ENCODE peak calls at places on chromosomes 11 and 22, in five cellular contexts. X, B, E, S and A are unnamed samples.

GRCh38 chr11:36594316-36594989 is at the start of gene IFTAP:
- DNase-seq in E (peak; percentile 19), S (peak; percentile 4), X (peak; percentile 37), B (peak; percentile 96), A (peak; percentile 56)

GRCh38 chr11:71240865-71241691 is 11.3 kb downstream of the SHANK2 start:
- DNase-seq in B (no peak), E (no peak), X (no peak), S (peak; percentile 1), A (peak; percentile 93)

GRCh38 chr11:7520981-7521487 is 7.2 kb downstream of the PPFIBP2 start:
- DNase-seq in E (no peak), S (peak; percentile 79), B (no peak), X (no peak), A (no peak)

GRCh38 chr22:37428649-37429586 is 1.6 kb upstream of the ELFN2 start:
- DNase-seq in E (peak; percentile 68), S (no peak), B (no peak), X (peak; percentile 36), A (peak; percentile 64)

GRCh38 chr11:74926304-74927030 is 22.4 kb downstream of the XRRA1 start:
- DNase-seq in X (no peak), S (no peak), B (no peak), E (no peak), A (no peak)

GRCh38 chr11:25576320-25576719 is 755.6 kb upstream of the ANO3 start:
- DNase-seq in X (no peak), B (no peak), E (no peak), S (no peak), A (no peak)

GRCh38 chr11:18650859-18651557 is 16.9 kb upstream of the SPTY2D1 start:
- DNase-seq in S (peak; percentile 72), E (peak; percentile 41), B (peak; percentile 8), X (no peak), A (peak; percentile 22)

GRCh38 chr11:46308632-46309419 is 31.4 kb downstream of the CREB3L1 start:
- DNase-seq in B (peak; percentile 62), S (no peak), X (peak; percentile 83), E (peak; percentile 77), A (peak; percentile 78)

GRCh38 chr11:94314064-94314463 is 9.7 kb downstream of the IZUMO1R start:
- DNase-seq in S (no peak), X (no peak), E (no peak), B (no peak), A (no peak)

GRCh38 chr11:79212711-79213110 is 228.1 kb downstream of the TENM4 start:
- DNase-seq in E (no peak), S (no peak), X (no peak), B (peak; percentile 17), A (no peak)

GRCh38 chr11:198236-198806 is 5.4 kb downstream of the SCGB1C1 start:
- DNase-seq in E (no peak), B (no peak), S (no peak), X (peak; percentile 20), A (no peak)

GRCh38 chr22:40396882-40397281 is 26.5 kb downstream of the SGSM3 start:
- DNase-seq in E (no peak), S (no peak), X (no peak), B (no peak), A (no peak)

GRCh38 chr11:45646275-45646970 is 19.0 kb downstream of the CHST1 start:
- DNase-seq in B (no peak), S (no peak), X (no peak), E (no peak), A (no peak)

GRCh38 chr11:60978546-60979380 is 7.3 kb downstream of the CD6 start:
- DNase-seq in E (peak; percentile 77), B (no peak), S (no peak), X (no peak), A (no peak)

GRCh38 chr11:75014129-75014528 is 25.4 kb downstream of the NEU3 start:
- DNase-seq in X (no peak), B (no peak), S (no peak), E (no peak), A (peak; percentile 1)

GRCh38 chr22:23777776-23778575 is 5.3 kb downstream of the MMP11 start:
- DNase-seq in X (no peak), S (no peak), E (no peak), B (no peak), A (no peak)

GRCh38 chr22:36465232-36466021 is 16.0 kb downstream of the TXN2 start:
- DNase-seq in B (no peak), S (no peak), E (no peak), X (peak; percentile 74), A (peak; percentile 93)

GRCh38 chr22:22215659-22216449 is 28.7 kb upstream of the VPREB1 start:
- DNase-seq in X (no peak), E (no peak), S (no peak), B (no peak), A (peak; percentile 8)

GRCh38 chr22:24554316-24555159 is at the start of gene GUCD1:
- DNase-seq in B (no peak), E (peak; percentile 37), X (no peak), S (no peak), A (peak; percentile 49)

GRCh38 chr11:46380340-46381045 is 976 bp upstream of the MDK start:
- DNase-seq in E (peak; percentile 72), X (peak; percentile 86), S (no peak), B (peak; percentile 37), A (peak; percentile 82)

GRCh38 chr11:113193894-113194293 is 120.5 kb upstream of the TTC12 start:
- DNase-seq in S (no peak), B (no peak), E (no peak), X (peak; percentile 86), A (no peak)

GRCh38 chr11:105968021-105968697 is 53.9 kb downstream of the MSANTD4 start:
- DNase-seq in B (no peak), X (no peak), E (no peak), S (no peak), A (no peak)

GRCh38 chr22:46764140-46764680 is 1.8 kb downstream of the TBC1D22A start:
- DNase-seq in B (no peak), S (no peak), X (no peak), E (no peak), A (no peak)

GRCh38 chr11:69137148-69137844 is 18.4 kb upstream of the SMIM38 start:
- DNase-seq in E (no peak), B (no peak), S (no peak), X (no peak), A (no peak)

GRCh38 chr11:129992161-129992944 is 10.3 kb downstream of the PRDM10 start:
- DNase-seq in E (peak; percentile 28), B (peak; percentile 63), S (no peak), X (no peak), A (no peak)

GRCh38 chr11:134246678-134247077 is 6.5 kb downstream of the THYN1 start:
- DNase-seq in X (no peak), S (no peak), B (no peak), E (no peak), A (no peak)

GRCh38 chr11:107078375-107078774 is 60.1 kb upstream of the GUCY1A2 start:
- DNase-seq in X (no peak), B (no peak), E (no peak), S (no peak), A (no peak)

GRCh38 chr22:19126309-19126666 is 4.1 kb upstream of the DGCR2 start:
- DNase-seq in E (no peak), X (no peak), B (no peak), S (no peak), A (no peak)

GRCh38 chr22:21650280-21650679 is 8.2 kb downstream of the SDF2L1 start:
- DNase-seq in E (no peak), B (no peak), X (no peak), S (no peak), A (no peak)

GRCh38 chr11:58647866-58648265 is 25.4 kb downstream of the CNTF start:
- DNase-seq in X (no peak), B (no peak), S (no peak), E (no peak), A (no peak)

GRCh38 chr22:46472722-46473016 is 64.8 kb downstream of the CELSR1 start:
- DNase-seq in B (no peak), X (no peak), S (no peak), E (no peak), A (no peak)

GRCh38 chr11:75465701-75466531 is 32.9 kb upstream of the KLHL35 start:
- DNase-seq in S (no peak), B (no peak), E (no peak), X (no peak), A (no peak)